ENCODE peak calls at places on chromosomes 1 and 21, in six cellular contexts. A is GM12878, M is K562, P is GM12891, W is SK-N-SH, E is HepG2. C is an unnamed sample.
A peak's percentile ranks its signal among the peaks of the same experiment; 100 is the strongest.

GRCh38 chr1:246647113-246647512 is 77.1 kb upstream of the SCCPDH start:
- DNase-seq in A (no peak), M (peak; percentile 42), P (no peak), W (peak; percentile 52), E (no peak), C (no peak)

GRCh38 chr1:44293761-44294315 is 61.2 kb downstream of the ERI3 start:
- DNase-seq in A (no peak), M (no peak), P (no peak), W (peak; percentile 51), E (no peak), C (no peak)

GRCh38 chr1:18018381-18018780 is 89.2 kb upstream of the IGSF21 start:
- DNase-seq in A (no peak), M (no peak), P (no peak), W (no peak), E (no peak), C (no peak)

GRCh38 chr1:162927421-162927820 is 66.4 kb upstream of the CCDC190 start:
- DNase-seq in A (no peak), M (no peak), P (no peak), W (no peak), E (no peak), C (no peak)

GRCh38 chr1:93148001-93148400 is 32.2 kb downstream of the TMED5 start:
- DNase-seq in A (no peak), M (no peak), P (no peak), W (no peak), E (no peak), C (no peak)

GRCh38 chr1:51519048-51519856 is at the start of gene EPS15:
- DNase-seq in A (no peak), M (peak; percentile 95), P (peak; percentile 77), W (peak; percentile 96), E (peak; percentile 68), C (peak; percentile 81)

GRCh38 chr1:64487061-64487460 is 17.1 kb downstream of the CACHD1 start:
- DNase-seq in A (no peak), M (no peak), P (no peak), W (no peak), E (no peak), C (no peak)

GRCh38 chr1:22773981-22774471 is 63.4 kb downstream of the EPHB2 start:
- DNase-seq in A (no peak), M (no peak), P (no peak), W (no peak), E (no peak), C (no peak)

GRCh38 chr1:162538815-162539431 is 22.6 kb upstream of the UAP1 start:
- DNase-seq in A (no peak), M (no peak), P (no peak), W (no peak), E (peak; percentile 9), C (no peak)

GRCh38 chr1:102790997-102791396 is 317.3 kb downstream of the COL11A1 start:
- DNase-seq in A (no peak), M (no peak), P (no peak), W (peak; percentile 2), E (no peak), C (no peak)

GRCh38 chr1:76352741-76353435 is 278.3 kb downstream of the ST6GALNAC3 start:
- DNase-seq in A (no peak), M (no peak), P (no peak), W (no peak), E (no peak), C (no peak)

GRCh38 chr1:204842892-204843291 is 27.8 kb upstream of the NFASC start:
- DNase-seq in A (no peak), M (no peak), P (no peak), W (no peak), E (no peak), C (no peak)

GRCh38 chr1:25565626-25566025 is 22.2 kb downstream of the LDLRAP1 start:
- DNase-seq in A (no peak), M (no peak), P (no peak), W (no peak), E (no peak), C (no peak)

GRCh38 chr21:20272791-20273362 is 725.3 kb upstream of the NCAM2 start:
- DNase-seq in A (no peak), M (no peak), P (no peak), W (no peak), E (no peak), C (no peak)

GRCh38 chr1:33257759-33258712 is 1.7 kb downstream of the ZNF362 start:
- DNase-seq in A (no peak), M (no peak), P (no peak), W (no peak), E (peak; percentile 52), C (no peak)

GRCh38 chr1:10341062-10341600 is 57.7 kb upstream of the PGD start:
- DNase-seq in A (no peak), M (no peak), P (no peak), W (no peak), E (no peak), C (no peak)

GRCh38 chr1:8424539-8425116 is 106.7 kb downstream of the SLC45A1 start:
- DNase-seq in A (no peak), M (peak; percentile 28), P (no peak), W (no peak), E (no peak), C (no peak)

GRCh38 chr1:1020415-1021009 is 592 bp downstream of the AGRN start:
- DNase-seq in A (no peak), M (peak; percentile 76), P (peak; percentile 63), W (peak; percentile 71), E (no peak), C (no peak)

GRCh38 chr1:10788592-10789006 is 7.8 kb downstream of the CASZ1 start:
- DNase-seq in A (no peak), M (no peak), P (no peak), W (peak; percentile 86), E (peak; percentile 33), C (no peak)

GRCh38 chr1:156420209-156421061 is 51.4 kb downstream of the RHBG start:
- DNase-seq in A (no peak), M (no peak), P (no peak), W (peak; percentile 68), E (no peak), C (peak; percentile 64)

DNA sequence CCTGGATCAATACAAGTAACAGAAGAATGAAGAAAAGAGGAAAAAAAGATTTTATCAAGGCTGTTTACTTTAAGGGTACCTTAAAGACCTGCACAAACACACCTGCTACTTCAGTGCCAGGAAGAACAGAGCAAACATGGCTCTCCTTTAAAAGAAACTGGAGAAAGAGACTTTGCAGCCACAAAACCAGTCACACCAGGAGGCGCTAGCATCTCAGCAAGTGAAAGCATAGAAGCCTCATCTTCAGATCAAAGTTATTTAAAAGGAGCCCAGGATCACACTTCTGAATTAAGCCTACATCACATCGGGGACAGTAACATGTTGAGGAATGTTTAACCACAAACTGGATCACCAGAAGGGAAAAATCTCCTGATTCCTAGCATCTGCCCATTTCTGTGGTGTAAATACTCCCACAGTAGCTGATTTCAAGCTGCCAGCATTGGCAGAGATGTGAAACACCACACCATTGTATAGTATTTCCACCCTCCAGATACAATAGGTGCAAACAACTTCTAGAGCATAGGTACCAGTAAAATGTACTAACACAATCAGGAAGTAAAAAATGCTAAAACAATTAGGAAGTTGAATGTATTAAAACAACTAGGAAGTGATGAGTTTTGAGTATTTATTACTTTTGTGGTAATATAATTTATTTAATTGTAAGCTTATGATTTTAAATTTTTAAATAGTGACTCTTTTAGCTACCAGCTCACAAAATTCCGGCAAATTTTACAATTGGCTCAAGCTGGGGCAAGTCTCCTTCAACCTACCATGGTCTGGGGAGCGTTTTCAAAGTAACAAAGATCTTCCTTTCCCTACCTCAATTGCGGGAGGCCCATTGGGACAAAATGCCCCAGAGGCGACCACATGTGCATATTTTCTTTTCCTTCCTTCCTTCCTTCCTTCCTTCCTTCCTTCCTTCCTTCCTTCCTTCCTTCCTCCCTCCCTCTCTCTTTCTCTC is 105.3 kb upstream of the CLDN14 start:
- DNase-seq in A (no peak), M (no peak), P (no peak), W (no peak), E (no peak), C (no peak)
- TF ChIP-seq TAF1 in A (no peak), M (no peak), P (no peak), W (no peak), E (no peak), C (no peak)

DNA sequence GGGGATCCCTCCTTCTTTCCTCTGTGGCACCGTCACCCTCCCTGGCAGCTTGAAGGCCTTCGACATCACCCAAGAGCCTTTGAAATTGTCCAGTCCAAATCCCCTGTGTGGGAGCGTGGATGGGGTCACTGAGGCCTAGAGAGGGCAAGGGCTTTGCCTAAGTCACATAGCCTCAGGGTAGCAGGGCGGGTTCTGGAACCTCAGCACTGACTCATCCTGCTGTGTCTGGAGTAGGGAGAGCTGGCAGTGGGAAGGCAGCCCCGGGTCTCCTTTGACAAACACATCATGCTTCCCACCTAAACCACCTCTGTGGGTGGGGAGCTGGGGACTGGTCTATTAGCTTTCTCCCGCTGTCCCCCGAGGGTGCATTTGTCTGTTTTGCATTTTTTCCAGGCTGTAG is 76.8 kb upstream of the POU3F1 start:
- DNase-seq in A (no peak), M (no peak), P (no peak), W (no peak), E (no peak), C (no peak)
- TF ChIP-seq TAF1 in A (no peak), M (no peak), P (no peak), W (no peak), E (no peak), C (no peak)

DNA sequence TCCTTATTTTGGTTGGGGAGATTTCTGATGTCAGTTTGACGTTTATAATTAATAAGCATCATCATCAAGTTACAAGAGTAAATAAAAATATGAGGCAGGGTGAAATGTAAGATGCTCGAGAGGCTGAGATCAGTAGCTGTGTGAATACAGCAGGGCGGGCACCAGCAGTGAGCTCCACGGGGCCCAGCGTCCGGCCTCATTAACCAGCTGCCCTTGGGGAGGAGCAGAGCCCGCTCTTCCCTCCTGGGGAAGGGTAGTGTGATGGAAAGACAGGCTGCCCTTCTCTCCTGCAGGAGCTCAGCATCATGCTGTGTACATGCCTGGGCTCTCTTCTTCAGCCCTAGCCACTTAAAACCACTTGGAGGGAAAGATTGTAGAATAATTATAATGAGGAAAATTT is 23.4 kb downstream of the PDE9A start:
- DNase-seq in A (no peak), M (no peak), P (no peak), W (no peak), E (no peak), C (no peak)
- TF ChIP-seq TAF1 in A (no peak), M (no peak), P (no peak), W (no peak), E (no peak), C (no peak)

GRCh38 chr21:40847956-40848355 is 998 bp upstream of the DSCAM start:
- DNase-seq in A (no peak), M (no peak), P (no peak), W (no peak), E (no peak), C (no peak)

GRCh38 chr21:40844935-40845334 is 2.0 kb downstream of the DSCAM start:
- DNase-seq in A (no peak), M (no peak), P (no peak), W (no peak), E (no peak), C (no peak)

GRCh38 chr21:40845621-40846020 is 1.3 kb downstream of the DSCAM start:
- DNase-seq in A (no peak), M (no peak), P (no peak), W (no peak), E (no peak), C (no peak)

GRCh38 chr21:40846566-40847411 is at the start of gene DSCAM:
- DNase-seq in A (no peak), M (no peak), P (no peak), W (peak; percentile 57), E (no peak), C (no peak)

DNA sequence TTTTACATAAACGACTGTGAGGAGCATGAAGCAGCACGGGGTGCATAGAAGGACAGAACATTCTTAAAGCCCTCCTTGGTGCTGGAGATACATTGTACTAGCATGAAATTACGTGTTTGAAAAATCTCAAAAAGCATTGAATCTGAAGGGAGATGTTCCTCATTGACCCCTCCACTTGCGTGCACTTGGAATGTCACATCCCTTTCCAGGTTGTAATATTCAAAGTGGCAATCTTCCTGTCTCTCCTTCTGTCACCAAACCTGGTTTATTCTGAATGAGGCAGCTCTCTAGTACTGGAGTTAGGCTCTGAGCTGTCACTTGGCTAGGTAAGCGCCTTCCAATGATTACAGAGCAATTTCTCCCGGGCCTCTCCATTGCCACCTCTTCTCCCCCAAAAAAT is 901 bp downstream of the DSCAM start:
- DNase-seq in A (no peak), M (no peak), P (no peak), W (no peak), E (no peak), C (no peak)
- TF ChIP-seq TAF1 in A (no peak), M (no peak), P (no peak), W (no peak), E (no peak), C (no peak)